ENCODE peak calls at places on chromosomes 12 and 14, in four cellular contexts. K, I, D and N are unnamed samples.

GRCh38 chr12:7134371-7135166 is 4.4 kb downstream of the CLSTN3 start:
- DNase-seq in D (no peak), K (no peak), I (no peak), N (no peak)

GRCh38 chr14:33842299-33842698 is 108.6 kb downstream of the EGLN3 start:
- DNase-seq in D (no peak), I (no peak), K (no peak), N (no peak)

GRCh38 chr12:91951571-91951970 is 194.1 kb downstream of the BTG1 start:
- DNase-seq in K (no peak), I (peak), D (no peak), N (no peak)

GRCh38 chr12:108811411-108812185 is 45.8 kb downstream of the SSH1 start:
- DNase-seq in K (no peak), I (no peak), D (no peak), N (no peak)

GRCh38 chr12:54786081-54786480 is 68.2 kb upstream of the MUCL1 start:
- DNase-seq in I (no peak), K (no peak), D (peak), N (no peak)

GRCh38 chr12:60205500-60205899 is 609.7 kb downstream of the SLC16A7 start:
- DNase-seq in K (no peak), I (peak), D (no peak), N (no peak)

GRCh38 chr12:23349550-23349949 is 599.9 kb downstream of the SOX5 start:
- DNase-seq in D (no peak), K (no peak), I (no peak), N (no peak)

GRCh38 chr14:89121961-89122675 is 294.9 kb downstream of the FOXN3 start:
- DNase-seq in I (no peak), D (peak), K (no peak), N (peak)

GRCh38 chr12:49961111-49961922 is at the start of gene AQP5:
- DNase-seq in K (no peak), I (no peak), D (peak), N (peak)

GRCh38 chr14:57066887-57067513 is 201.7 kb downstream of the EXOC5 start:
- DNase-seq in K (peak), D (peak), I (peak), N (peak)
- TF ChIP-seq CTCF in K (peak), D (peak), I (peak), N (peak)

GRCh38 chr12:14810953-14811483 is 3.0 kb downstream of the SMCO3 start:
- DNase-seq in K (peak), D (peak), I (peak), N (no peak)
- TF ChIP-seq CTCF in K (peak), D (no peak), I (peak), N (no peak)

GRCh38 chr14:78029471-78030372 is 140.5 kb upstream of the NRXN3 start:
- DNase-seq in D (peak), K (peak), I (no peak), N (peak)
- TF ChIP-seq CTCF in D (no peak), K (peak), I (no peak), N (no peak)

DNA sequence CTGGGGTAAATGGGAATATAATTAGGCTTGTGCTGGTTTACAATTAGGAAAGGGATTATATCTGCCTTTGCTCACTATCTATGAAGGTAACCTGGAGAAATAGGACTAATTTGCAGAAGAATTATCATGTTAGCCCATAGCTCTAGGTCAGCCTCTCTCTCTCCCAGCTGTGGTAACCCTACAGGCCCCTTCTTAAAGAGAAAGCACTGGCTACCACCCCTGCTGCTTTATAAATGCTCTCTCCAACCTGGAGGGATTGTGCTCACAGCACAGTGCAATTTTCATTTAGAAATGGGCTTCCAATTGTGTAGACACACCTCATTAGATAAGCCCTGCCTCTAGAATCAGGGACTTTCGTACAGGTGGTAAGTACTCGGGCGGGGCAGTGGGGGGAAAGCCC is 22.7 kb upstream of the MGST1 start:
- DNase-seq in K (no peak), D (no peak), I (no peak), N (no peak)
- TF ChIP-seq CTCF in K (no peak), D (no peak), I (no peak), N (no peak)

GRCh38 chr14:101849125-101849524 is 87.6 kb downstream of the PPP2R5C start:
- DNase-seq in K (no peak), D (no peak), I (no peak), N (no peak)
- TF ChIP-seq CTCF in K (no peak), D (no peak), I (no peak), N (no peak)

DNA sequence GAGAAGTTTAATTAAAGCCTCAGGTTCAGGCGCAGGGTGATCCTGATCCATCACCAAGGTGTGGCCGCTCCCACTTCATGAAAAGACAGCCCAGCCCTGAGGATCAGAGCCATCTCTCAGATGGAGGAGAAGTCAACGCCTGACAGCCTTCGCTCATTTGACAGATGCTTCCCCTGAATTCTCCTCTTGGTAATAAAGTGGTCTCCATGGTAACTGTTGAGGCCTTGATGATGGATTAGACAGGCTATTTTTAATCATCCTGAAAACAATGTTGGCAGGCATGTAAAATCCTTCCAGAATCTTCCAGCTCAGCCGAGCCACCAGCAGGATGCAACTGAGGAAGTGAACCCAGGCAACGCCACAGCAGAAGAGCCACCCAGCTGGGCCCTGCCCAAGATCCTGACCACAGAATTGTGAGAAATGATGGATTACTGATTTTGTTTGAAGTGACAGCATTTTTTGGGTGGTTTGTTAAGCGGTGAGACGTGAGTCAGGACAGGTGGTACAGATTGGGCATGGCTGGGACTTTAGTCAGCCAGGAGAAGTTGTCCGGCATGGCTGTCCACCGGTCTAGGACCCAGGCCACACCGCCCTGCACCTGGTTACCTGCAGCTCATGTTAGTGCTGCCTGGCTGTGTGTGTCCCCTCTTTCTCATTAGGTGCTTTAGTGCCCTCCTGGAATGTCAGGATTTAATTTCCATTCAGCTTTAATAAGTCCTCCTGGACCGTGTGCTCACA is 280.2 kb downstream of the ADGRD1 start:
- DNase-seq in D (no peak), I (no peak), K (no peak), N (no peak)
- TF ChIP-seq CTCF in D (no peak), I (no peak), K (no peak), N (no peak)

DNA sequence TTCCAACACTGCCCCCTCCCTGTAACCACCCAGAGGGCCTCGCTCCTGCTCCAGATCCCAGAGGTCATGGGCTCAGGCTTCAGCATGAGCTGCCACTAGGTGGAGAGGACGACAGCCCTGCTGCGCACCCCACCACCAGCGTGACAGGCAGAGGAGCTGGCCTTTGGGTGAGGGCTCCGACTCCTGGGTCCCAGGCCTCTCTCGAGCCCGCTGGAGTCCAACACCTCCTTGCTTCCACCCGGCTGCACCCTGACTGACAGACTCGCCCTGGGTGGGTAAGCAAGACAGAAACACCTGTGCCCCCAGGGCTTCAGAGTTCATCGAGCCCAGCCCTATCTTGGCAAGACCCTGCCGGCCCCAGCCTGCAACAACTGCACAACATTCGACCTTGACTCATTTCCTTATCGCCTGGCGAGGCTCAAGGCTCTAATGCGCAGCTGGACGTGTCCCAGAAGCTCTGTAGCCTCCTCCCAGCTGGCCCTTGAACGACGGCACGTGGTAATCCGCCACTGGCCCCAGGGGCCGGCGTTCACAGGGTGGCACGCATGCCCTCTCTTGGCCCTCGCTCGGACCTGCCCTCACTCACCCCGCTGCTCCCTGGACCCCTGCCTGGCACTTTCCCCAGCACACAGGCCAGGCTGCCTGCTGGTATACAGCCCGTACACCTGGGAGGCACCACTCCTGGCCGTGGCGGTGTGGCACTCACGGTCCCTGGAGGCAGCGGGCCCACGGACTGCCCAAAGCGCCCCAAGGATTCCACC is 28.0 kb downstream of the VPS37B start:
- DNase-seq in I (no peak), K (peak), D (peak), N (no peak)
- TF ChIP-seq CTCF in I (peak), K (peak), D (no peak), N (no peak)